ENCODE peak calls at places on chromosome 14, in nine cellular contexts. X is WTC11, F is sigmoid colon, R is AG04450, B is astrocyte of the cerebellum, L is GM23338, C is A549, E is right lobe of liver, Y is uterus. T is an unnamed sample.

GRCh38 chr14:85002846-85003245 is 527.1 kb upstream of the FLRT2 start:
- DNase-seq in X (no peak), F (no peak), R (no peak), B (no peak), L (no peak), C (no peak), E (no peak), Y (no peak), T (no peak)

GRCh38 chr14:68569970-68570409 is 222.9 kb downstream of the ZFP36L1 start:
- DNase-seq in X (no peak), F (peak; percentile 43), R (no peak), B (no peak), L (no peak), C (no peak), E (peak; percentile 79), Y (no peak), T (no peak)

GRCh38 chr14:78170203-78170602 is at the start of gene NRXN3:
- DNase-seq in X (peak; percentile 76), F (no peak), R (no peak), B (no peak), L (peak; percentile 86), C (peak; percentile 16), E (no peak), Y (no peak), T (no peak)

GRCh38 chr14:66244834-66245233 is 241.3 kb upstream of the CCDC196 start:
- DNase-seq in X (no peak), F (no peak), R (no peak), B (no peak), L (no peak), C (no peak), E (no peak), Y (no peak), T (no peak)

GRCh38 chr14:36955376-36955775 is 217.0 kb downstream of the SLC25A21 start:
- DNase-seq in X (no peak), F (no peak), R (no peak), B (no peak), L (no peak), C (no peak), E (no peak), Y (no peak), T (no peak)

GRCh38 chr14:49250109-49250508 is 336.1 kb downstream of the RPS29 start:
- DNase-seq in X (no peak), F (no peak), R (no peak), B (peak; percentile 19), L (no peak), C (no peak), E (no peak), Y (no peak), T (no peak)

GRCh38 chr14:60563113-60563512 is 54.2 kb downstream of the SIX6 start:
- DNase-seq in X (no peak), F (no peak), R (peak; percentile 48), B (peak; percentile 78), L (no peak), C (no peak), E (no peak), Y (no peak), T (no peak)

GRCh38 chr14:21846227-21846885 is 172.7 kb upstream of the OR4E1 start:
- DNase-seq in X (peak; percentile 81), F (no peak), R (no peak), B (no peak), L (peak; percentile 77), C (peak; percentile 39), E (no peak), Y (no peak), T (peak; percentile 56)

GRCh38 chr14:23153891-23154796 is 29.3 kb downstream of the SLC7A8 start:
- DNase-seq in X (peak; percentile 79), F (peak; percentile 96), R (no peak), B (no peak), L (peak; percentile 87), C (no peak), E (peak; percentile 73), Y (peak; percentile 95), T (peak; percentile 34)

GRCh38 chr14:79557309-79557708 is 654.0 kb downstream of the DIO2 start:
- DNase-seq in X (no peak), F (no peak), R (no peak), B (no peak), L (no peak), C (no peak), E (no peak), Y (no peak), T (no peak)

GRCh38 chr14:104531421-104532190 is 48.0 kb upstream of the C14orf180 start:
- DNase-seq in X (no peak), F (peak; percentile 39), R (no peak), B (no peak), L (no peak), C (no peak), E (no peak), Y (no peak), T (no peak)

GRCh38 chr14:55128386-55129085 is 516 bp upstream of the LGALS3 start:
- DNase-seq in X (no peak), F (no peak), R (no peak), B (no peak), L (no peak), C (no peak), E (no peak), Y (no peak), T (no peak)

GRCh38 chr14:95313707-95314106 is 6.0 kb downstream of the CLMN start:
- DNase-seq in X (no peak), F (peak; percentile 92), R (no peak), B (peak; percentile 15), L (no peak), C (peak; percentile 67), E (peak; percentile 94), Y (peak; percentile 85), T (no peak)

GRCh38 chr14:60905930-60906329 is 74.9 kb downstream of the TRMT5 start:
- DNase-seq in X (no peak), F (no peak), R (no peak), B (no peak), L (no peak), C (no peak), E (no peak), Y (no peak), T (no peak)

GRCh38 chr14:52738409-52738808 is 8.4 kb downstream of the STYX start:
- DNase-seq in X (no peak), F (no peak), R (no peak), B (no peak), L (no peak), C (no peak), E (no peak), Y (no peak), T (no peak)

GRCh38 chr14:103385153-103385993 is at the start of gene MARK3:
- DNase-seq in X (peak; percentile 98), F (peak; percentile 99), R (peak; percentile 90), B (peak; percentile 94), L (peak; percentile 99), C (peak; percentile 95), E (peak; percentile 98), Y (peak; percentile 97), T (peak; percentile 99)

GRCh38 chr14:104680806-104681688 is 8.4 kb upstream of the INF2 start:
- DNase-seq in X (no peak), F (peak; percentile 89), R (no peak), B (no peak), L (no peak), C (peak; percentile 86), E (peak; percentile 91), Y (peak; percentile 47), T (no peak)

GRCh38 chr14:56248442-56248841 is 130.2 kb downstream of the PELI2 start:
- DNase-seq in X (peak; percentile 20), F (no peak), R (no peak), B (no peak), L (peak; percentile 50), C (no peak), E (no peak), Y (no peak), T (no peak)

GRCh38 chr14:56243110-56243509 is 124.9 kb downstream of the PELI2 start:
- DNase-seq in X (no peak), F (no peak), R (no peak), B (no peak), L (peak; percentile 31), C (no peak), E (no peak), Y (no peak), T (no peak)

GRCh38 chr14:56244138-56244789 is 126.1 kb downstream of the PELI2 start:
- DNase-seq in X (no peak), F (no peak), R (peak; percentile 75), B (peak; percentile 80), L (no peak), C (peak; percentile 45), E (no peak), Y (no peak), T (no peak)

GRCh38 chr14:56247495-56248087 is 129.4 kb downstream of the PELI2 start:
- DNase-seq in X (no peak), F (no peak), R (no peak), B (no peak), L (peak; percentile 33), C (peak; percentile 19), E (no peak), Y (no peak), T (no peak)
- TF ChIP-seq CTCF in X (no peak), F (no peak), R (peak; percentile 37), B (peak; percentile 31), L (peak; percentile 26), C (peak; percentile 49), E (peak; percentile 40), Y (no peak), T (peak; percentile 48)

DNA sequence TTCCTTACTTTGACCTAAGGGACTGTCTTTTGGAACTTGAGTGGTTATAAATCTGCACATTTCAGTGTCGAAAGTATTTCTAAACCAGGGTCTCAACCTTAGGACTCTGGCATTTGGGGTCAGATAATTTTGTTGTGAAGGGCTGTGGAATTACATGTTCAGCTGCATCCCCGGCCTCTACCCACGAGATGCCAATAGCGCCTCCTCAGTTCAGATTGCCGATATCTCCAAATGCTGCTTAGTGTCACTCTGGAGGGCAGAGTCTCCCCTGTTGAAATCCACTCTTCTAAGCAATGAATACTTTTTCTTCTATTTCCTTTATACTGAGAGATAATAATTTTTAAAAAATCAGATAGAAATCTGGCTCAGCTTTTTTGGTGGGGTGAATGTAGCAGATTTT is 379.4 kb upstream of the RGS6 start:
- DNase-seq in X (no peak), F (no peak), R (no peak), B (no peak), L (peak; percentile 44), C (no peak), E (no peak), Y (no peak), T (no peak)
- TF ChIP-seq CTCF in X (no peak), F (no peak), R (no peak), B (no peak), L (peak; percentile 55), C (no peak), E (no peak), Y (no peak), T (no peak)

GRCh38 chr14:75654127-75654732 is 6.4 kb downstream of the ERG28 start:
- DNase-seq in X (peak; percentile 86), F (peak; percentile 85), R (no peak), B (no peak), L (peak; percentile 80), C (peak; percentile 66), E (peak; percentile 84), Y (peak; percentile 80), T (peak; percentile 75)
- TF ChIP-seq CTCF in X (peak; percentile 98), F (peak; percentile 79), R (peak; percentile 99), B (peak; percentile 98), L (peak; percentile 95), C (peak; percentile 94), E (peak; percentile 98), Y (peak; percentile 93), T (peak; percentile 99)

DNA sequence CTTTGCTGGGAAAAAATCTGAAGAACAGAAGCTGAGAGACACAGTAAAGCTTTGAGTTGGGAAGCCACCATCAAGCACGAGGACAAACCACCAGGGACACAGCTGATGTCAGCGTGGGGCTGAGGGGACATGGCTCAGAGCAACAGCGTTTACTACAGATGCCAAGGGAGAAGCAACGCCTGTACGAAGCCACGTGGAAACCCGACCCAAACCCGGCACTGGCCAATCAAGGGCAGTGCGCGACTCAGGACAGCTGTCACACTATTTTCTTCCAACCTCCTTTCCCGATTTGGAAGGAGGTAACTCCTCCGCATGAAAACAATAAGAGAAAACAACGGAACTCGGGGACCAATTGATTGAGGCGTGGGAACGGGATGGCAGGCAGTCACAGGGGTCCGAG is 20.2 kb upstream of the CHGA start:
- DNase-seq in X (peak; percentile 25), F (no peak), R (no peak), B (no peak), L (peak; percentile 62), C (no peak), E (no peak), Y (no peak), T (no peak)
- TF ChIP-seq CTCF in X (no peak), F (no peak), R (no peak), B (no peak), L (no peak), C (no peak), E (no peak), Y (no peak), T (no peak)

T was measured in BE2C.